ENCODE peak calls at places on chromosomes 16 and 17, in ten cellular contexts. One of them, this sample, is unnamed.

GRCh38 chr17:13074026-13074425 is 56.2 kb upstream of the ELAC2 start:
- DNase-seq in mucosa of gallbladder: no peak
- DNase-seq in dorsolateral prefrontal cortex: no peak
- DNase-seq in hepatic stellate cell: no peak
- DNase-seq in NCI-H1930: no peak
- DNase-seq in activated naive CD4-positive, alpha-beta T cell treated with anti-CD3 and anti-CD28 coated beads, Interleukin-2, amount 10 ng/mL, durations not matched to agents 7 days and 5 days: no peak
- DNase-seq in GM12878: no peak
- DNase-seq in Daoy: peak
- DNase-seq in amygdala: no peak
- DNase-seq in retina: no peak
- DNase-seq in this sample: no peak

GRCh38 chr16:12942861-12943260 is 41.5 kb downstream of the SHISA9 start:
- DNase-seq in Daoy: no peak
- DNase-seq in retina: no peak
- DNase-seq in amygdala: no peak
- DNase-seq in hepatic stellate cell: no peak
- DNase-seq in activated naive CD4-positive, alpha-beta T cell treated with anti-CD3 and anti-CD28 coated beads, Interleukin-2, amount 10 ng/mL, durations not matched to agents 7 days and 5 days: no peak
- DNase-seq in dorsolateral prefrontal cortex: no peak
- DNase-seq in GM12878: no peak
- DNase-seq in NCI-H1930: no peak
- DNase-seq in mucosa of gallbladder: no peak
- DNase-seq in this sample: no peak

GRCh38 chr16:4491898-4492297 is 15.7 kb downstream of the HMOX2 start:
- DNase-seq in GM12878: no peak
- DNase-seq in mucosa of gallbladder: no peak
- DNase-seq in activated naive CD4-positive, alpha-beta T cell treated with anti-CD3 and anti-CD28 coated beads, Interleukin-2, amount 10 ng/mL, durations not matched to agents 7 days and 5 days: no peak
- DNase-seq in Daoy: no peak
- DNase-seq in amygdala: no peak
- DNase-seq in retina: no peak
- DNase-seq in hepatic stellate cell: no peak
- DNase-seq in NCI-H1930: no peak
- DNase-seq in dorsolateral prefrontal cortex: no peak
- DNase-seq in this sample: no peak

GRCh38 chr16:53945996-53946395 is 242.0 kb downstream of the FTO start:
- DNase-seq in mucosa of gallbladder: no peak
- DNase-seq in dorsolateral prefrontal cortex: no peak
- DNase-seq in activated naive CD4-positive, alpha-beta T cell treated with anti-CD3 and anti-CD28 coated beads, Interleukin-2, amount 10 ng/mL, durations not matched to agents 7 days and 5 days: no peak
- DNase-seq in Daoy: peak
- DNase-seq in hepatic stellate cell: peak
- DNase-seq in GM12878: no peak
- DNase-seq in amygdala: no peak
- DNase-seq in retina: peak
- DNase-seq in NCI-H1930: no peak
- DNase-seq in this sample: peak

GRCh38 chr17:71959129-71959528 is 161.7 kb upstream of the SOX9 start:
- DNase-seq in retina: no peak
- DNase-seq in GM12878: peak
- DNase-seq in activated naive CD4-positive, alpha-beta T cell treated with anti-CD3 and anti-CD28 coated beads, Interleukin-2, amount 10 ng/mL, durations not matched to agents 7 days and 5 days: no peak
- DNase-seq in mucosa of gallbladder: no peak
- DNase-seq in hepatic stellate cell: peak
- DNase-seq in Daoy: no peak
- DNase-seq in NCI-H1930: no peak
- DNase-seq in amygdala: no peak
- DNase-seq in dorsolateral prefrontal cortex: no peak
- DNase-seq in this sample: no peak

GRCh38 chr16:85833540-85833914 is 34.0 kb downstream of the COX4I1 start:
- DNase-seq in activated naive CD4-positive, alpha-beta T cell treated with anti-CD3 and anti-CD28 coated beads, Interleukin-2, amount 10 ng/mL, durations not matched to agents 7 days and 5 days: no peak
- DNase-seq in mucosa of gallbladder: no peak
- DNase-seq in hepatic stellate cell: no peak
- DNase-seq in dorsolateral prefrontal cortex: no peak
- DNase-seq in retina: no peak
- DNase-seq in amygdala: no peak
- DNase-seq in NCI-H1930: no peak
- DNase-seq in GM12878: no peak
- DNase-seq in Daoy: no peak
- DNase-seq in this sample: no peak

GRCh38 chr17:75487351-75488070 is 27.8 kb downstream of the CASKIN2 start:
- DNase-seq in hepatic stellate cell: peak
- DNase-seq in retina: no peak
- DNase-seq in Daoy: peak
- DNase-seq in activated naive CD4-positive, alpha-beta T cell treated with anti-CD3 and anti-CD28 coated beads, Interleukin-2, amount 10 ng/mL, durations not matched to agents 7 days and 5 days: peak
- DNase-seq in amygdala: no peak
- DNase-seq in NCI-H1930: no peak
- DNase-seq in GM12878: no peak
- DNase-seq in mucosa of gallbladder: no peak
- DNase-seq in dorsolateral prefrontal cortex: no peak
- DNase-seq in this sample: no peak

GRCh38 chr17:20202141-20202574 is 193.0 kb downstream of the SPECC1 start:
- DNase-seq in retina: no peak
- DNase-seq in GM12878: no peak
- DNase-seq in mucosa of gallbladder: no peak
- DNase-seq in amygdala: no peak
- DNase-seq in NCI-H1930: no peak
- DNase-seq in Daoy: peak
- DNase-seq in activated naive CD4-positive, alpha-beta T cell treated with anti-CD3 and anti-CD28 coated beads, Interleukin-2, amount 10 ng/mL, durations not matched to agents 7 days and 5 days: no peak
- DNase-seq in dorsolateral prefrontal cortex: no peak
- DNase-seq in hepatic stellate cell: no peak
- DNase-seq in this sample: peak

GRCh38 chr16:69779724-69780123 is 17.6 kb downstream of the WWP2 start:
- DNase-seq in activated naive CD4-positive, alpha-beta T cell treated with anti-CD3 and anti-CD28 coated beads, Interleukin-2, amount 10 ng/mL, durations not matched to agents 7 days and 5 days: no peak
- DNase-seq in NCI-H1930: no peak
- DNase-seq in GM12878: no peak
- DNase-seq in dorsolateral prefrontal cortex: no peak
- DNase-seq in hepatic stellate cell: no peak
- DNase-seq in retina: no peak
- DNase-seq in Daoy: no peak
- DNase-seq in mucosa of gallbladder: no peak
- DNase-seq in amygdala: no peak
- DNase-seq in this sample: no peak

GRCh38 chr17:63279498-63280230 is 166.4 kb downstream of the CYB561 start:
- DNase-seq in GM12878: no peak
- DNase-seq in retina: no peak
- DNase-seq in mucosa of gallbladder: no peak
- DNase-seq in hepatic stellate cell: no peak
- DNase-seq in activated naive CD4-positive, alpha-beta T cell treated with anti-CD3 and anti-CD28 coated beads, Interleukin-2, amount 10 ng/mL, durations not matched to agents 7 days and 5 days: no peak
- DNase-seq in Daoy: peak
- DNase-seq in amygdala: no peak
- DNase-seq in dorsolateral prefrontal cortex: no peak
- DNase-seq in NCI-H1930: no peak
- DNase-seq in this sample: no peak

GRCh38 chr16:90057738-90058173 is 19.4 kb downstream of the PRDM7 start:
- DNase-seq in retina: no peak
- DNase-seq in dorsolateral prefrontal cortex: no peak
- DNase-seq in Daoy: peak
- DNase-seq in hepatic stellate cell: peak
- DNase-seq in activated naive CD4-positive, alpha-beta T cell treated with anti-CD3 and anti-CD28 coated beads, Interleukin-2, amount 10 ng/mL, durations not matched to agents 7 days and 5 days: no peak
- DNase-seq in mucosa of gallbladder: no peak
- DNase-seq in NCI-H1930: no peak
- DNase-seq in GM12878: no peak
- DNase-seq in amygdala: no peak
- DNase-seq in this sample: no peak

GRCh38 chr17:69012895-69013805 is 47.6 kb downstream of the ABCA9 start:
- DNase-seq in Daoy: peak
- DNase-seq in activated naive CD4-positive, alpha-beta T cell treated with anti-CD3 and anti-CD28 coated beads, Interleukin-2, amount 10 ng/mL, durations not matched to agents 7 days and 5 days: no peak
- DNase-seq in dorsolateral prefrontal cortex: no peak
- DNase-seq in mucosa of gallbladder: no peak
- DNase-seq in amygdala: no peak
- DNase-seq in GM12878: no peak
- DNase-seq in hepatic stellate cell: peak
- DNase-seq in retina: no peak
- DNase-seq in NCI-H1930: no peak
- DNase-seq in this sample: no peak

GRCh38 chr16:15854906-15855703 is 1.7 kb downstream of the MYH11 start:
- DNase-seq in NCI-H1930: no peak
- DNase-seq in dorsolateral prefrontal cortex: no peak
- DNase-seq in mucosa of gallbladder: no peak
- DNase-seq in GM12878: no peak
- DNase-seq in hepatic stellate cell: no peak
- DNase-seq in retina: no peak
- DNase-seq in Daoy: no peak
- DNase-seq in activated naive CD4-positive, alpha-beta T cell treated with anti-CD3 and anti-CD28 coated beads, Interleukin-2, amount 10 ng/mL, durations not matched to agents 7 days and 5 days: no peak
- DNase-seq in amygdala: no peak
- DNase-seq in this sample: no peak

GRCh38 chr16:67456383-67457140 is 24.4 kb downstream of the ATP6V0D1 start:
- DNase-seq in activated naive CD4-positive, alpha-beta T cell treated with anti-CD3 and anti-CD28 coated beads, Interleukin-2, amount 10 ng/mL, durations not matched to agents 7 days and 5 days: no peak
- DNase-seq in NCI-H1930: no peak
- DNase-seq in retina: no peak
- DNase-seq in Daoy: no peak
- DNase-seq in GM12878: no peak
- DNase-seq in dorsolateral prefrontal cortex: peak
- DNase-seq in amygdala: no peak
- DNase-seq in mucosa of gallbladder: peak
- DNase-seq in hepatic stellate cell: peak
- DNase-seq in this sample: peak

GRCh38 chr16:66516172-66516807 is 33.6 kb downstream of the TK2 start:
- DNase-seq in activated naive CD4-positive, alpha-beta T cell treated with anti-CD3 and anti-CD28 coated beads, Interleukin-2, amount 10 ng/mL, durations not matched to agents 7 days and 5 days: no peak
- DNase-seq in Daoy: no peak
- DNase-seq in amygdala: no peak
- DNase-seq in mucosa of gallbladder: no peak
- DNase-seq in retina: no peak
- DNase-seq in GM12878: no peak
- DNase-seq in hepatic stellate cell: no peak
- DNase-seq in dorsolateral prefrontal cortex: no peak
- DNase-seq in NCI-H1930: no peak
- DNase-seq in this sample: no peak

GRCh38 chr17:1412185-1413110 is 12.4 kb upstream of the YWHAE start:
- DNase-seq in mucosa of gallbladder: peak
- DNase-seq in amygdala: no peak
- DNase-seq in activated naive CD4-positive, alpha-beta T cell treated with anti-CD3 and anti-CD28 coated beads, Interleukin-2, amount 10 ng/mL, durations not matched to agents 7 days and 5 days: no peak
- DNase-seq in NCI-H1930: no peak
- DNase-seq in retina: no peak
- DNase-seq in Daoy: no peak
- DNase-seq in hepatic stellate cell: no peak
- DNase-seq in GM12878: no peak
- DNase-seq in dorsolateral prefrontal cortex: no peak
- DNase-seq in this sample: no peak

GRCh38 chr17:22463110-22463850 is 771.0 kb downstream of the KCNJ18 start:
- DNase-seq in activated naive CD4-positive, alpha-beta T cell treated with anti-CD3 and anti-CD28 coated beads, Interleukin-2, amount 10 ng/mL, durations not matched to agents 7 days and 5 days: no peak
- DNase-seq in NCI-H1930: no peak
- DNase-seq in dorsolateral prefrontal cortex: no peak
- DNase-seq in amygdala: no peak
- DNase-seq in retina: no peak
- DNase-seq in GM12878: no peak
- DNase-seq in Daoy: no peak
- DNase-seq in mucosa of gallbladder: no peak
- DNase-seq in hepatic stellate cell: no peak
- DNase-seq in this sample: no peak